ENCODE peak calls at places on chromosomes 2 and 18, in six cellular contexts. A, X, T, Z, R and O are unnamed samples.

GRCh38 chr2:40087434-40087833 is 308.4 kb upstream of the THUMPD2 start:
- DNase-seq in A (no peak), R (peak; percentile 33), Z (no peak), T (no peak), X (peak; percentile 45), O (no peak)

GRCh38 chr2:149611100-149611820 is 23.7 kb upstream of the MMADHC start:
- DNase-seq in A (no peak), T (no peak), Z (no peak), R (peak; percentile 13), X (no peak), O (peak; percentile 17)

GRCh38 chr2:96157649-96158553 is 12.7 kb upstream of the DUSP2 start:
- DNase-seq in R (no peak), X (peak; percentile 63), A (no peak), T (peak; percentile 64), Z (no peak), O (no peak)

GRCh38 chr2:44805836-44806235 is 135.7 kb upstream of the SIX3 start:
- DNase-seq in X (no peak), R (no peak), T (no peak), A (no peak), Z (no peak), O (no peak)

GRCh38 chr2:226903179-226903578 is 67.3 kb downstream of the RHBDD1 start:
- DNase-seq in T (no peak), X (peak; percentile 94), R (peak; percentile 77), A (no peak), Z (no peak), O (peak; percentile 78)

GRCh38 chr2:101524811-101525430 is 50.0 kb upstream of the RFX8 start:
- DNase-seq in X (peak; percentile 41), A (no peak), T (no peak), R (no peak), Z (peak; percentile 79), O (peak; percentile 18)

GRCh38 chr18:60755134-60755533 is 382.6 kb upstream of the MC4R start:
- DNase-seq in R (no peak), X (no peak), A (no peak), T (no peak), Z (no peak), O (no peak)

GRCh38 chr2:47015206-47015605 is 99.6 kb upstream of the MCFD2 start:
- DNase-seq in Z (no peak), X (no peak), R (peak; percentile 19), T (no peak), A (no peak), O (no peak)

GRCh38 chr2:172088245-172089004 is 3.1 kb downstream of the DLX1 start:
- DNase-seq in X (no peak), A (no peak), T (no peak), R (no peak), Z (peak; percentile 77), O (no peak)

GRCh38 chr18:3810271-3810670 is 360.3 kb downstream of the TGIF1 start:
- DNase-seq in Z (no peak), T (no peak), X (peak; percentile 55), A (no peak), R (no peak), O (no peak)

GRCh38 chr18:12606592-12607315 is 51.2 kb downstream of the SPIRE1 start:
- DNase-seq in A (peak; percentile 90), R (peak; percentile 83), T (no peak), Z (no peak), X (peak; percentile 90), O (peak; percentile 83)

GRCh38 chr2:191322838-191323506 is 77.8 kb downstream of the MYO1B start:
- DNase-seq in X (no peak), T (no peak), A (no peak), Z (peak; percentile 14), R (no peak), O (no peak)

GRCh38 chr2:145277922-145278321 is 758.0 kb upstream of the ZEB2 start:
- DNase-seq in R (peak; percentile 19), Z (no peak), A (no peak), X (peak; percentile 61), T (no peak), O (no peak)

GRCh38 chr2:85773692-85774091 is 19.9 kb downstream of the ATOH8 start:
- DNase-seq in X (no peak), A (no peak), Z (no peak), T (no peak), R (no peak), O (no peak)

GRCh38 chr2:27206346-27206745 is 5.5 kb upstream of the ATRAID start:
- DNase-seq in Z (no peak), R (no peak), X (no peak), T (no peak), A (no peak), O (no peak)

GRCh38 chr2:215430528-215431187 is 5.2 kb downstream of the FN1 start:
- DNase-seq in X (peak; percentile 88), A (peak; percentile 51), T (no peak), Z (no peak), R (no peak), O (peak; percentile 55)

GRCh38 chr18:51433296-51433695 is 235.8 kb upstream of the MEX3C start:
- DNase-seq in A (no peak), Z (no peak), R (no peak), X (no peak), T (no peak), O (peak; percentile 16)

GRCh38 chr2:239466046-239466754 is 65.4 kb upstream of the HDAC4 start:
- DNase-seq in Z (no peak), T (peak; percentile 62), R (no peak), A (no peak), X (peak; percentile 40), O (no peak)

GRCh38 chr18:74921057-74921820 is 287.7 kb downstream of the PTGR3 start:
- DNase-seq in Z (no peak), A (no peak), X (no peak), T (no peak), R (no peak), O (no peak)

GRCh38 chr18:31217038-31217437 is 54.4 kb upstream of the DSC1 start:
- DNase-seq in A (no peak), Z (no peak), T (no peak), X (no peak), R (no peak), O (no peak)

GRCh38 chr2:148301362-148301761 is 280.5 kb downstream of the MBD5 start:
- DNase-seq in T (no peak), X (no peak), Z (no peak), A (no peak), R (no peak), O (no peak)

GRCh38 chr18:9688036-9688741 is 19.9 kb upstream of the RAB31 start:
- DNase-seq in X (peak; percentile 30), Z (peak; percentile 31), R (peak; percentile 23), T (no peak), A (no peak), O (no peak)

GRCh38 chr18:50820901-50821520 is 1.2 kb upstream of the MRO start:
- DNase-seq in R (no peak), A (no peak), Z (no peak), X (no peak), T (no peak), O (no peak)

GRCh38 chr2:214104219-214104618 is 306.6 kb upstream of the VWC2L start:
- DNase-seq in A (no peak), R (no peak), X (no peak), T (no peak), Z (no peak), O (no peak)

GRCh38 chr18:14769381-14769780 is 21.4 kb downstream of the ANKRD30B start:
- DNase-seq in A (no peak), Z (no peak), T (no peak), R (no peak), X (no peak), O (no peak)
- H3K9me3 ChIP-seq in A (no peaks in the 10 kb centered on the region), Z (no peaks in the 10 kb centered on the region), T (no peaks in the 10 kb centered on the region), R (no peaks in the 10 kb centered on the region), X (no peaks in the 10 kb centered on the region), O (no peaks in the 10 kb centered on the region)

GRCh38 chr2:28300921-28301341 is 91.7 kb upstream of the FOSL2 start:
- DNase-seq in T (no peak), X (peak; percentile 36), R (no peak), Z (no peak), A (peak; percentile 50), O (peak; percentile 98)

GRCh38 chr2:28296904-28297303 is 95.8 kb upstream of the FOSL2 start:
- DNase-seq in R (peak; percentile 70), A (no peak), T (no peak), Z (no peak), X (peak; percentile 80), O (peak; percentile 65)

GRCh38 chr2:28298406-28298805 is 94.3 kb upstream of the FOSL2 start:
- DNase-seq in R (no peak), Z (no peak), X (no peak), A (no peak), T (no peak), O (no peak)

GRCh38 chr2:28297531-28297930 is 95.1 kb upstream of the FOSL2 start:
- DNase-seq in X (no peak), Z (no peak), A (no peak), R (no peak), T (no peak), O (no peak)

DNA sequence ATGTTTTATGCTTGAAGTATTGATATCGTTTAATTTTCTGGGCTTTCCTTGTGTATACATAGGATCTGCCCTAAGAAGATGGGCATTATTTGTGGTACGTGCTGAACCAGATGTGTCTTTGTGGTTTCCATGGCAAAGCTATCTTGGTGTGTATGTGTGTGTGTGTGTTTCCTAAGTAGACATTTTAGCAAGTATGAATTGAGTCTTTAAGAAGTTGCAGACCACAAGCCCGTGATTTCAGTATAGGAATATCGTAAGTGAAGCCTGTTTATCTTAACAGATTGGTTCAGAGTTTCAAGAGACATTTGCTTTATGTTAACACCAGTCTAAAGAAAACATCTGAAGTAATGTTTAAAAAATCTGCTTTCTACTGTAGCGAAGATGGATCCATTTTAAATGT is 92.2 kb upstream of the FOSL2 start:
- DNase-seq in Z (no peak), X (no peak), A (peak; percentile 36), R (no peak), T (no peak), O (peak; percentile 96)
- H3K4me3 ChIP-seq in Z (peak overlapping the region; percentile 35), X (peak overlapping the region; percentile 41), A (no peak overlapping the region), R (no peak overlapping the region), T (no peak overlapping the region), O (no peak overlapping the region)

GRCh38 chr2:98674233-98674964 is 56.5 kb downstream of the MGAT4A start:
- DNase-seq in A (no peak), T (no peak), Z (no peak), X (no peak), R (no peak), O (no peak)

GRCh38 chr2:98664323-98664722 is 55.9 kb downstream of the UNC50 start:
- DNase-seq in Z (no peak), R (peak; percentile 81), A (no peak), T (no peak), X (peak; percentile 30), O (no peak)

GRCh38 chr2:98665638-98666037 is 57.2 kb downstream of the UNC50 start:
- DNase-seq in T (no peak), R (no peak), A (no peak), Z (no peak), X (no peak), O (no peak)

DNA sequence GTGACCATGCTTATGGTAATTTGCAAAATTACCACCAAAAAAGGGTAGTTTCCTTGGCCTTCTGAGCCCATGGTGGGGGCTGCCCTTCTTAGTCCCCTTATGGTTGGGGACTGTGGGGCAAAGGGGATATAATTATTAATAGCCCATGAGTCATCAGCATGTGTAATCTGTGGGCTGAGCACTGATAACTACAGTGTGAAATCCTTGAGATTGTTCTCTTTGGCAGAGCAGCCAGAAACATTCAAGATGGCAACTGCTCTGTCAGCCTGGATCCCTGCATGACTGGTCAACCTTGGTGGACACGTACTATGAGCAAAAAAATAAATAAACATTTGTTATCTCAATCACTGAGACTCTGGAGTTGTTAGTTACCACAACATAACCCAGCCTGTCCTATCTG is 61.3 kb downstream of the MGAT4A start:
- DNase-seq in A (peak; percentile 48), T (no peak), X (no peak), R (no peak), Z (no peak), O (no peak)
- H3K9me3 ChIP-seq in A (no peaks in the 10 kb centered on the region), T (no peaks in the 10 kb centered on the region), X (no peaks in the 10 kb centered on the region), R (no peaks in the 10 kb centered on the region), Z (no peaks in the 10 kb centered on the region), O (peaks cover 4% of the 10 kb centered on the region)

GRCh38 chr2:197311521-197312033 is 997 bp upstream of the ANKRD44 start:
- DNase-seq in R (peak; percentile 32), T (no peak), A (no peak), X (peak; percentile 46), Z (no peak), O (peak; percentile 23)
- H3K4me3 ChIP-seq in R (peak overlapping the region; percentile 78), T (peak overlapping the region; percentile 86), A (no peak overlapping the region), X (peak overlapping the region; percentile 76), Z (peak overlapping the region; percentile 86), O (no peak overlapping the region)